ENCODE peak calls at places on chromosomes 3 and 15, in six cellular contexts. One of them, this sample, is unnamed.

GRCh38 chr3:124092811-124093210 is 100.9 kb upstream of the ROPN1 start:
- DNase-seq in stomach: no peak
- DNase-seq in sigmoid colon: no peak
- DNase-seq in heart left ventricle: no peak
- DNase-seq in GM23338: peak; percentile 22
- DNase-seq in tibial artery: no peak
- DNase-seq in this sample: no peak

GRCh38 chr15:55829826-55830225 is 86.9 kb upstream of the PRTG start:
- DNase-seq in sigmoid colon: no peak
- DNase-seq in heart left ventricle: no peak
- DNase-seq in stomach: no peak
- DNase-seq in GM23338: no peak
- DNase-seq in tibial artery: no peak
- DNase-seq in this sample: no peak

GRCh38 chr15:50883903-50884302 is 24.6 kb upstream of the AP4E1 start:
- DNase-seq in tibial artery: no peak
- DNase-seq in stomach: no peak
- DNase-seq in sigmoid colon: no peak
- DNase-seq in heart left ventricle: no peak
- DNase-seq in GM23338: no peak
- DNase-seq in this sample: no peak

GRCh38 chr3:58560771-58561311 is 16.4 kb downstream of the FAM107A start:
- DNase-seq in stomach: no peak
- DNase-seq in sigmoid colon: no peak
- DNase-seq in tibial artery: no peak
- DNase-seq in GM23338: peak; percentile 98
- DNase-seq in heart left ventricle: no peak
- DNase-seq in this sample: no peak

GRCh38 chr15:94042163-94042954 is 189.0 kb upstream of the MCTP2 start:
- DNase-seq in heart left ventricle: no peak
- DNase-seq in tibial artery: no peak
- DNase-seq in sigmoid colon: no peak
- DNase-seq in stomach: no peak
- DNase-seq in GM23338: no peak
- DNase-seq in this sample: no peak

GRCh38 chr3:138381413-138381901 is 33.1 kb downstream of the MRAS start:
- DNase-seq in tibial artery: no peak
- DNase-seq in sigmoid colon: peak; percentile 81
- DNase-seq in stomach: no peak
- DNase-seq in GM23338: no peak
- DNase-seq in heart left ventricle: peak; percentile 78
- DNase-seq in this sample: peak; percentile 61

GRCh38 chr15:63891079-63891762 is 57.5 kb upstream of the HERC1 start:
- DNase-seq in tibial artery: peak; percentile 65
- DNase-seq in GM23338: peak; percentile 92
- DNase-seq in stomach: peak; percentile 88
- DNase-seq in heart left ventricle: peak; percentile 84
- DNase-seq in sigmoid colon: peak; percentile 87
- DNase-seq in this sample: peak; percentile 71

GRCh38 chr3:123201557-123202427 is at the start of gene SEC22A:
- DNase-seq in heart left ventricle: peak; percentile 94
- DNase-seq in stomach: peak; percentile 95
- DNase-seq in tibial artery: peak; percentile 86
- DNase-seq in GM23338: peak; percentile 100
- DNase-seq in sigmoid colon: peak; percentile 96
- DNase-seq in this sample: peak; percentile 73

GRCh38 chr3:185613016-185613415 is 26.9 kb downstream of the SENP2 start:
- DNase-seq in stomach: no peak
- DNase-seq in GM23338: no peak
- DNase-seq in tibial artery: no peak
- DNase-seq in sigmoid colon: no peak
- DNase-seq in heart left ventricle: no peak
- DNase-seq in this sample: no peak

GRCh38 chr15:38745136-38745535 is 180.5 kb upstream of the RASGRP1 start:
- DNase-seq in GM23338: no peak
- DNase-seq in sigmoid colon: no peak
- DNase-seq in tibial artery: no peak
- DNase-seq in heart left ventricle: no peak
- DNase-seq in stomach: no peak
- DNase-seq in this sample: no peak

GRCh38 chr3:108125550-108126071 is 34.8 kb upstream of the CD47 start:
- DNase-seq in stomach: no peak
- DNase-seq in GM23338: no peak
- DNase-seq in tibial artery: no peak
- DNase-seq in sigmoid colon: no peak
- DNase-seq in heart left ventricle: no peak
- DNase-seq in this sample: no peak

GRCh38 chr15:81327526-81327925 is 3.6 kb upstream of the STARD5 start:
- DNase-seq in stomach: no peak
- DNase-seq in GM23338: no peak
- DNase-seq in heart left ventricle: no peak
- DNase-seq in tibial artery: no peak
- DNase-seq in sigmoid colon: no peak
- DNase-seq in this sample: no peak

GRCh38 chr15:62121273-62122015 is 43.6 kb downstream of the C2CD4B start:
- DNase-seq in heart left ventricle: no peak
- DNase-seq in stomach: no peak
- DNase-seq in GM23338: no peak
- DNase-seq in tibial artery: no peak
- DNase-seq in sigmoid colon: no peak
- DNase-seq in this sample: no peak

GRCh38 chr3:112346491-112347122 is 13.7 kb downstream of the CD200 start:
- DNase-seq in tibial artery: no peak
- DNase-seq in sigmoid colon: no peak
- DNase-seq in stomach: no peak
- DNase-seq in GM23338: no peak
- DNase-seq in heart left ventricle: no peak
- DNase-seq in this sample: no peak

GRCh38 chr3:196192036-196193001 is 18.9 kb downstream of the ZDHHC19 start:
- DNase-seq in sigmoid colon: no peak
- DNase-seq in heart left ventricle: no peak
- DNase-seq in stomach: peak; percentile 72
- DNase-seq in tibial artery: no peak
- DNase-seq in GM23338: peak; percentile 68
- DNase-seq in this sample: no peak

DNA sequence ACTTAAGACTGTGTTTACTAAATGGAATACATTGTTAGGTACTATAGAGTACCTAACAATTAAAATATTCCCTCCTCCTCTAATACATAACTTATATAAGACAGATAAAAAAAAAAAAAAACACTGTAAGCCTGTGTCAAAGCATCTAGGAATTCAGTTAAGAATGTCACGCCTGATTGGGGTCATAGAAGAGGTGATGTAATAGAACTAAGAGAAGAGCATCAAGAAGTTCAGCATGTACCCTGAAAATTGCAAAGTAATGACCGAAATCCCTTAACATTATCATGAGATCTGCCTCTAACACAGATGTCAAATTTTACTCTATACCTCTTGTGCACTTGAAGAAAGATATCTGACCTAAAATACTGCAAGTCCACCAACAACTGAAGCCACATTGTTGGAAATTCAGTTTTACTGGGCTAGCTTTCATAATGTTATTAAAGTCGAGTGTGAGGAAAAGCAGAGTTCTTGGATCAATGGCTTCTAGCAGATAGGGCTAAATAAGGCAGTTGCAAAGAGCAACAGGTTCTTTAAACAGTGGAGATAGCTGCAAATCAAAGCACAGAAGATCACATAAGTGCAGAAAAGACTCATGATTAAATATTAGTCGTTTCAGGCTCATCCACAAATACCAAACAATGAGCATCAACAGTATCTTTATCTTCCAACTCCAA is 75.0 kb downstream of the TBL1XR1 start:
- DNase-seq in sigmoid colon: no peak
- DNase-seq in GM23338: no peak
- DNase-seq in heart left ventricle: no peak
- DNase-seq in tibial artery: no peak
- DNase-seq in stomach: no peak
- DNase-seq in this sample: no peak
- H3K4me1 ChIP-seq in sigmoid colon: peaks cover 89% of the 10 kb centered on the region
- H3K4me1 ChIP-seq in GM23338: peaks cover 81% of the 10 kb centered on the region
- H3K4me1 ChIP-seq in heart left ventricle: peaks cover 32% of the 10 kb centered on the region
- H3K4me1 ChIP-seq in tibial artery: no peaks in the 10 kb centered on the region
- H3K4me1 ChIP-seq in stomach: peaks cover 56% of the 10 kb centered on the region
- H3K4me1 ChIP-seq in this sample: no peaks in the 10 kb centered on the region

GRCh38 chr3:55036883-55037577 is 109.2 kb upstream of the LRTM1 start:
- DNase-seq in GM23338: no peak
- DNase-seq in tibial artery: no peak
- DNase-seq in sigmoid colon: no peak
- DNase-seq in heart left ventricle: no peak
- DNase-seq in stomach: no peak
- DNase-seq in this sample: no peak

GRCh38 chr3:55042591-55042990 is 114.7 kb upstream of the LRTM1 start:
- DNase-seq in stomach: no peak
- DNase-seq in sigmoid colon: no peak
- DNase-seq in heart left ventricle: no peak
- DNase-seq in tibial artery: no peak
- DNase-seq in GM23338: no peak
- DNase-seq in this sample: no peak
- TF ChIP-seq CTCF in stomach: no peak
- TF ChIP-seq CTCF in sigmoid colon: no peak
- TF ChIP-seq CTCF in heart left ventricle: no peak
- TF ChIP-seq CTCF in tibial artery: no peak
- TF ChIP-seq CTCF in GM23338: peak; percentile 21
- TF ChIP-seq CTCF in this sample: no peak

GRCh38 chr3:23062982-23063381 is 140.1 kb upstream of the UBE2E2 start:
- DNase-seq in GM23338: no peak
- DNase-seq in sigmoid colon: no peak
- DNase-seq in tibial artery: no peak
- DNase-seq in stomach: no peak
- DNase-seq in heart left ventricle: no peak
- DNase-seq in this sample: no peak
- H3K4me1 ChIP-seq in GM23338: peaks cover 9% of the 10 kb centered on the region
- H3K4me1 ChIP-seq in sigmoid colon: no peaks in the 10 kb centered on the region
- H3K4me1 ChIP-seq in tibial artery: no peaks in the 10 kb centered on the region
- H3K4me1 ChIP-seq in stomach: no peaks in the 10 kb centered on the region
- H3K4me1 ChIP-seq in heart left ventricle: no peaks in the 10 kb centered on the region
- H3K4me1 ChIP-seq in this sample: no peaks in the 10 kb centered on the region

DNA sequence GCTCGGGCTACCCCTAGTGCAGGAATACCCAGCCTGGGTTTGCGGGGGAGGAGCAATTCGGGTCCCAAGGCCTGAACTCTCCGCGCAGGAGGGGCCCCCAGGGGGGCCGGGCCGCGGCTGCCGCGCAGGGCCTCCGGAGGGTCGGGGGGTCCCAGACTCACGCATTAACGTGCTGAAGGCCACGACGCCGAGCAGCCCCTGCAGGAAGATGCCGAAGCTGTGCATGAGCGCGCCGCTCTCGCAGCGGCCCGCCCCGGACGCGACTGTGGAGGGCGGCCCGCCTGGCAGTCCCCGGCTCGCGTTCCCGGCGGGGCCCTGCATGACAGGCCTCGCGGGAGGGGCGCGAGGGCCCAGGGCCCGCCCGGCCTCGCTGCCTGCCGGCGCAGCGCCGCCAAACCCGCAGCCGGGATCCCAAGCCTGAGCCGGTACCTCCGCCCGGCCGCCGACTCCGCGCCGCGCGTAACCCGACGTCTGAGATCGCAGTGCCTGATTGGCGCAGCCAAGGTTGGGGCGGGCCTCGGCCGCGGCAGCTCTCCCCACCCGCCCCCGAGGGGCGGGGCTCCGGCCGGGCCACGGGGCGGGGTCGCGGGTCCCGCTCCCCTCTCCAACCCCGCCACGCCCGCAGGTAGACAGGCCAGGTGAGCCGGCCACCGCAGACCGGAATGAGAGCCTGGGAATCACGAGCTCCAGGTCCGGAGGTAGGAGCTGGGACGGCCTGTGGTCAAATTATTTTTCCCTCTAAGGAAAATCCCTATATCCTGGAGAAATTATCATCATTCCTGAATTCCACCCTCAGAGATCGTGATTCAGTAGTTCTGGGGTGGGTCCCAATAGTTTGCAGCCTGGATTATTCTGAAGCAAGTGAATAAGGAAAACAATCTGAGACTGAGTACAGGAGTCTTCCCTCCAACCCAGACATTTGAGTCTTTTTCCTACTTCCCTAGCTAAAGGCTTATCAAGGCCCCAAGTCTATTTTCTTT is at the start of gene STIMATE:
- DNase-seq in heart left ventricle: peak; percentile 92
- DNase-seq in GM23338: peak; percentile 95
- DNase-seq in stomach: peak; percentile 92
- DNase-seq in sigmoid colon: peak; percentile 92
- DNase-seq in tibial artery: peak; percentile 88
- DNase-seq in this sample: peak; percentile 67
- TF ChIP-seq CTCF in heart left ventricle: no peak
- TF ChIP-seq CTCF in GM23338: no peak
- TF ChIP-seq CTCF in stomach: no peak
- TF ChIP-seq CTCF in sigmoid colon: no peak
- TF ChIP-seq CTCF in tibial artery: no peak
- TF ChIP-seq CTCF in this sample: no peak

GRCh38 chr15:66897381-66897780 is 168.0 kb upstream of the SMAD3 start:
- DNase-seq in stomach: peak; percentile 18
- DNase-seq in heart left ventricle: no peak
- DNase-seq in GM23338: no peak
- DNase-seq in sigmoid colon: peak; percentile 21
- DNase-seq in tibial artery: no peak
- DNase-seq in this sample: no peak
- H3K4me1 ChIP-seq in stomach: peaks cover 8% of the 10 kb centered on the region
- H3K4me1 ChIP-seq in heart left ventricle: no peaks in the 10 kb centered on the region
- H3K4me1 ChIP-seq in GM23338: no peaks in the 10 kb centered on the region
- H3K4me1 ChIP-seq in sigmoid colon: no peaks in the 10 kb centered on the region
- H3K4me1 ChIP-seq in tibial artery: no peaks in the 10 kb centered on the region
- H3K4me1 ChIP-seq in this sample: no peaks in the 10 kb centered on the region

This sample was measured in tibial nerve.